ENCODE peak calls at places on chromosomes 6 and 20, in four cellular contexts. O is psoas muscle, N is K562, R is heart left ventricle. P is an unnamed sample.

GRCh38 chr20:37479925-37480691 is 40.9 kb upstream of the NNAT start:
- DNase-seq in N (no peak), R (no peak), O (no peak), P (no peak)

GRCh38 chr6:22149501-22150490 is 147.0 kb downstream of the PRL start:
- DNase-seq in N (no peak), R (no peak), O (no peak), P (peak; percentile 59)

GRCh38 chr6:77813090-77813489 is 160.3 kb downstream of the MEI4 start:
- DNase-seq in N (no peak), R (no peak), O (no peak), P (no peak)

GRCh38 chr6:43509142-43509983 is 783 bp downstream of the LRRC73 start:
- DNase-seq in N (no peak), R (no peak), O (no peak), P (peak; percentile 51)

GRCh38 chr6:146914563-146915483 is 289.4 kb upstream of the STXBP5 start:
- DNase-seq in O (peak; percentile 28), N (peak; percentile 70), R (no peak), P (no peak)

GRCh38 chr6:157240059-157240959 is 83.0 kb downstream of the TMEM242 start:
- DNase-seq in O (peak; percentile 84), R (no peak), N (peak; percentile 91), P (no peak)

GRCh38 chr20:46361386-46361785 is 45.0 kb downstream of the ELMO2 start:
- DNase-seq in O (no peak), N (no peak), R (no peak), P (no peak)

GRCh38 chr6:154928325-154928922 is 66.7 kb upstream of the TIAM2 start:
- DNase-seq in O (no peak), R (peak; percentile 48), N (peak; percentile 69), P (peak; percentile 81)

GRCh38 chr6:88823998-88824397 is 139.4 kb downstream of the RNGTT start:
- DNase-seq in N (no peak), O (no peak), R (no peak), P (no peak)

GRCh38 chr6:99282479-99283062 is 66.9 kb downstream of the FAXC start:
- DNase-seq in N (peak; percentile 18), O (no peak), R (no peak), P (peak; percentile 36)

GRCh38 chr6:133241088-133241900 is at the start of gene EYA4:
- DNase-seq in O (peak; percentile 60), N (no peak), R (peak; percentile 59), P (peak; percentile 45)

GRCh38 chr6:138979365-138979764 is 8.7 kb downstream of the REPS1 start:
- DNase-seq in R (no peak), O (no peak), N (no peak), P (peak; percentile 20)

GRCh38 chr6:160513836-160514235 is 150.2 kb downstream of the LPA start:
- DNase-seq in R (no peak), N (no peak), O (no peak), P (no peak)

GRCh38 chr6:105259912-105260889 is 80.4 kb upstream of the POPDC3 start:
- DNase-seq in R (no peak), N (no peak), O (no peak), P (no peak)

GRCh38 chr6:101666256-101666655 is 272.7 kb downstream of the GRIK2 start:
- DNase-seq in R (no peak), N (no peak), O (no peak), P (peak; percentile 23)

GRCh38 chr20:32823737-32824588 is 4.2 kb downstream of the MAPRE1 start:
- DNase-seq in O (no peak), R (no peak), N (no peak), P (peak; percentile 36)

GRCh38 chr6:2684766-2685754 is 65.7 kb downstream of the MYLK4 start:
- DNase-seq in O (no peak), R (no peak), N (no peak), P (no peak)

GRCh38 chr6:44072959-44073611 is 54.2 kb downstream of the MRPL14 start:
- DNase-seq in N (peak; percentile 96), O (peak; percentile 85), R (peak; percentile 86), P (peak; percentile 91)

GRCh38 chr6:165988757-165989456 is 178.7 kb downstream of the TBXT start:
- DNase-seq in R (no peak), N (no peak), O (no peak), P (peak; percentile 30)

GRCh38 chr20:52804455-52804966 is 167.6 kb upstream of the TSHZ2 start:
- DNase-seq in R (no peak), O (no peak), N (no peak), P (peak; percentile 2)

GRCh38 chr20:33255005-33255404 is 19.2 kb downstream of the BPIFA1 start:
- DNase-seq in R (no peak), O (no peak), N (no peak), P (no peak)

GRCh38 chr6:74447013-74447412 is 751.0 kb downstream of the CD109 start:
- DNase-seq in R (no peak), N (no peak), O (no peak), P (no peak)

GRCh38 chr6:27275025-27275956 is 27.8 kb downstream of the PRSS16 start:
- DNase-seq in N (peak; percentile 80), R (no peak), O (no peak), P (no peak)

GRCh38 chr6:35185302-35185681 is 28.5 kb upstream of the SCUBE3 start:
- DNase-seq in R (peak; percentile 72), O (peak; percentile 31), N (peak; percentile 36), P (peak; percentile 66)

GRCh38 chr20:57663681-57664451 is 43.6 kb upstream of the ZBP1 start:
- DNase-seq in O (no peak), N (no peak), R (peak; percentile 9), P (no peak)

GRCh38 chr6:129684903-129685639 is 24.9 kb downstream of the ARHGAP18 start:
- DNase-seq in N (peak; percentile 14), R (no peak), O (no peak), P (no peak)

GRCh38 chr20:32487381-32487780 is 97.8 kb downstream of the NOL4L start:
- DNase-seq in N (no peak), R (no peak), O (no peak), P (no peak)

GRCh38 chr6:149336529-149336928 is 19.0 kb downstream of the TAB2 start:
- DNase-seq in O (no peak), R (no peak), N (no peak), P (no peak)

GRCh38 chr20:15205719-15206118 is 868.3 kb upstream of the FLRT3 start:
- DNase-seq in N (no peak), R (no peak), O (no peak), P (no peak)

GRCh38 chr6:22392711-22393110 is 95.9 kb upstream of the PRL start:
- DNase-seq in N (no peak), R (no peak), O (no peak), P (peak; percentile 6)

GRCh38 chr20:42494290-42494689 is 695.4 kb downstream of the PTPRT start:
- DNase-seq in O (no peak), R (no peak), N (no peak), P (no peak)

DNA sequence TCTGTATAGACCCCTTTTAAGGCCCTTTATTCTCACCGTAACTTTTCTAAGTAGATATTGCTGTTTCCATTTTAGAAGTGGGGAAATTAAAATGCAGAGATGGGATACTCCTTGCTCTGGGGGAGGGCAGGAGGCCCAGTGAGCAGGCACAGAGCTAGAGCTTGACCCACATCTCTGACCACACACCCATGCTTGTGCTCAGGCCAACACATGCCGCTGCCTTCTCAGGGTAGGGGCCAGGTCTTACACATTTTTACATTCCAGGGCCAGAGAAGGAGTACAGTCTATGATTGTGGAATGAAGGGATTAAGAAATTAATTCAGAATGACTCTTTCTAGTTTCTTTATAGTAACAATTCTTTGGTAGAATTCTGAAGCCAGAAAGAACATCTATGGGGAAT is 104.8 kb downstream of the SOBP start:
- DNase-seq in R (no peak), N (no peak), O (peak; percentile 40), P (peak; percentile 58)
- H3K4me1 ChIP-seq in R (peaks cover 6% of the 10 kb centered on the region), N (no peaks in the 10 kb centered on the region), O (peaks cover 32% of the 10 kb centered on the region), P (peaks cover 13% of the 10 kb centered on the region)

DNA sequence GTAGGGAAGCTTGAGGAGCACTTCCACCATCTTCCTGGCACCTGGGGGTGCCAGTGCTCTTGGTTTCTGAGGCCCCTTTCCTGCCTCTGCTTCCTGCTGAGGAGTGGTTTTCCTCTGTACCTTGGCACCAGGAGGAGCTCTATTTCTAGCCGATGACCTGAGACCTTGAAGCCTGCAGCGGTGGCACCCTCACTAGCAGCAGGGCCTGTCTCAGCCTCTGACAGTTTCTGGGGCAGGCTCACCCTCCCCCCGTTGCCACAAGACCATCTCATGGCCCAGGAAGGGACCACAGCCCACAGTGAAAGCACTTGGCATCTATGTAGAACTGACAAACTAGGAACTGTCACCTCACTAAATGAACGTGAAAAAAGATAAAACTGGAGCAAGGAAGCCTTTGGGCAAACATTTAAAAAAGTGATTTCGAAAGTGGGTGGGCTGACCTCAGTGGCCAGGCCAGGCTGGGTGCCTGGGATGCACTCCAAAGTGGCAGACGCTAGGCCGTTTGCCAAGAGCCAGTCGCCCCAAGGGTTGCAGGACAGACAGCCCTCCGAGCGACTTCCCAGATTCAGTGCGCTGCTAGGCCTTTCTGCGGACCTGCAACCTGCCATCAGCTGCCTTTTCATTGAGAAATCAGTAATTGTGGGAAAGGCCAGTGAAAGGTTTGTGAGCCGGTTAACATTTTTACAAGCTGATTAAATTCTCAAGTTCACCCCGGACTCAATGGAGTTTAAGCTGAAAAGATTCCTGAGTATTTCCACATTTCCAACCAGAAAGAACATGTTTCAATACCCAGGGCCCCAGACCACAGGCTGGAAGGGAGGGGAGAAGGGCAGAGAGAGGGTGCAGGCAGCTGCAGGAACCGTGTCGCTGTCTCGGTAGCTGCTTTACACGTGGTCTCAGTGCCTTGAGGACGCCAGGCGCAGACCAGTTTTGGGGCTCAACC is 303.7 kb downstream of the ESR1 start:
- DNase-seq in O (peak; percentile 66), R (peak; percentile 71), N (no peak), P (peak; percentile 57)
- H3K4me3 ChIP-seq in O (peak overlapping the region; percentile 53), R (no peak overlapping the region), N (no peak overlapping the region), P (no peak overlapping the region)

DNA sequence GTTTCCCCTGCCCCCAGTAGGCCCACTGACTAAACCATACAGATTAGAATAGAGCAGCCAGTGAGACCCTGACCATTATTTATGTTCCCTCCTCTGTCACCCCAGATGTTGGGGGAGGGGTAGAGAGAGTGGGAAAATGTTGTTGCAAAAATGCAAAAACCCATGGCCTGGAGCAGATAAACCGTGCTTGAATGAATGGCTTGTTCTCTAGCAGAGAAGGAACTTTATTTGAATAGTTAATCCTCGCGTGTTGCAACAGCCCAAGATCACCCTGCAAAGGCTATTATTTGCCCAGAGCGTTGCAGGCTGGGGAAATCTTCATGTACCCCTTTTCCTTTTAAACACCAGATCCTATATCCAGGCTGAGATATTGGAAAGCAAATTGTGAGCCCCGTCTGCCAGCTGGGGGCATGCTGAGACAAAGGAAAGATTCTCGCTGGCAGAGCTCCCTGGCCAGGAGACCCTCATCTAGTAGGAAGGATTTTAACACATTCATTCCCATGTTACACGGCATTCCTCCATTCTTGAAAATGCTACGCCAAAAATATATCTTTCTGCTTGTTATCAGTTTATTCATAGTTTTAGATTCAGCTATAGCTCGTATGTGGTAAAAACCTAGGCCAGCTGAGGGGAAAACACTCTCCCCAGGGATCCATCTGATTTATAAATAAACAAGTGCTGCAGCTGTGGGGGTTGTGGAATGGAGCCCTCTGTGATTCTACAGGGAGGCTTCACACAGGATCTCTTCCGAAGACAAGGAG is 53.0 kb downstream of the LINC00237 start:
- DNase-seq in O (no peak), N (no peak), R (no peak), P (peak; percentile 15)
- TF ChIP-seq CTCF in O (no peak), N (no peak), R (no peak), P (no peak)

DNA sequence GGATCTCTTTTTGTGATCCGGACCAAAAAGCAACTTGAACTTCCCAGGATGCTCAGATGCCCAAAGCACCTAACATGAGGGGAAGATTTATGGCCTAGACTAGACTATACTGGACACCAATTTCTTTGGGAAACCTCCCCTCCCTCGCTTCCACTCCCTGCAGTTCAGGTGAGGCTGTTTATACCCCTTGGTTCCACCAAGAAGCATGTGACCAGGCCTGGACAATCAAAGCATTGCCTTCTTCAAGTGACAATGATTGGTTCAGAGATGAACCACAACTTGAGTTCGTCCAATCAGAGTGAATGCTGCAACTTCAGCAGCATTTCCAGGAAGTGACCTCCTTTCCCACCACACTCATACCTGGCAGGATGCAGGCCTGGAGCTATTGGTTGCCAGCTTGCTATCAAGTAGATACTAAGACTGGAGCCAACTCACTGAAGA is 45.6 kb upstream of the SLC9A8 start:
- DNase-seq in O (no peak), N (no peak), R (no peak), P (peak; percentile 15)
- H3K4me1 ChIP-seq in O (peaks cover 32% of the 10 kb centered on the region), N (peaks cover 31% of the 10 kb centered on the region), R (peaks cover 56% of the 10 kb centered on the region), P (peaks cover 16% of the 10 kb centered on the region)

P was measured in cardiac muscle cell.